ENCODE peak calls at places on chromosomes 1 and 21, in nine cellular contexts. A is hippocampal formation; V is AG08396; J is LoVo; B is GM19239; M is sciatic nerve; G is G401; R is stimulated activated CD8-positive, alpha-beta memory T cell treated with anti-CD3 and anti-CD28 coated beads, Interleukin-15, amount 100 ng/mL, for 24 hours; E is endothelial cell of umbilical vein. H is an unnamed sample.
A peak's percentile ranks its signal among the peaks of the same experiment; 100 is the strongest.

GRCh38 chr1:209884249-209884648 is 53.8 kb upstream of the SYT14 start:
- DNase-seq in A (no peak), V (no peak), J (no peak), B (no peak), M (no peak), G (no peak), R (no peak), E (peak; percentile 44), H (no peak)

GRCh38 chr1:46515576-46515975 is 25.9 kb downstream of the DMBX1 start:
- DNase-seq in A (no peak), V (no peak), J (no peak), B (no peak), M (no peak), G (no peak), R (no peak), E (no peak), H (no peak)

GRCh38 chr1:7048395-7048794 is 263.1 kb downstream of the CAMTA1 start:
- DNase-seq in A (no peak), V (no peak), J (no peak), B (no peak), M (no peak), G (no peak), R (no peak), E (no peak), H (no peak)

GRCh38 chr1:10415211-10415930 is 14.9 kb upstream of the CENPS start:
- DNase-seq in A (peak; percentile 9), V (peak; percentile 55), J (peak; percentile 28), B (no peak), M (no peak), G (no peak), R (no peak), E (peak; percentile 84), H (no peak)

GRCh38 chr1:9182784-9183257 is 51.8 kb upstream of the H6PD start:
- DNase-seq in A (no peak), V (peak; percentile 62), J (no peak), B (no peak), M (no peak), G (no peak), R (no peak), E (no peak), H (no peak)

GRCh38 chr1:63487336-63488065 is 35.5 kb downstream of the ITGB3BP start:
- DNase-seq in A (no peak), V (peak; percentile 65), J (no peak), B (no peak), M (no peak), G (no peak), R (no peak), E (no peak), H (no peak)

GRCh38 chr1:230632273-230632873 is 9.9 kb upstream of the COG2 start:
- DNase-seq in A (peak; percentile 9), V (peak; percentile 25), J (peak; percentile 34), B (peak; percentile 13), M (no peak), G (peak; percentile 92), R (no peak), E (peak; percentile 15), H (no peak)

GRCh38 chr1:211487082-211487481 is 4.9 kb downstream of the RD3 start:
- DNase-seq in A (no peak), V (no peak), J (no peak), B (no peak), M (no peak), G (no peak), R (no peak), E (no peak), H (no peak)

GRCh38 chr1:17834561-17835100 is 79.5 kb downstream of the ACTL8 start:
- DNase-seq in A (no peak), V (no peak), J (no peak), B (no peak), M (peak; percentile 9), G (no peak), R (no peak), E (no peak), H (no peak)

GRCh38 chr21:23542097-23542496 is 2065.2 kb downstream of the MRPL39 start:
- DNase-seq in A (no peak), V (no peak), J (no peak), B (no peak), M (no peak), G (no peak), R (no peak), E (no peak), H (no peak)

GRCh38 chr1:159823401-159823800 is 3.3 kb upstream of the SLAMF8 start:
- DNase-seq in A (no peak), V (no peak), J (no peak), B (no peak), M (no peak), G (no peak), R (no peak), E (no peak), H (no peak)

GRCh38 chr1:168431882-168432281 is 111.9 kb downstream of the XCL2 start:
- DNase-seq in A (no peak), V (no peak), J (no peak), B (no peak), M (no peak), G (no peak), R (no peak), E (no peak), H (no peak)

GRCh38 chr1:174297351-174297750 is 138.0 kb downstream of the RABGAP1L start:
- DNase-seq in A (no peak), V (no peak), J (no peak), B (no peak), M (no peak), G (no peak), R (no peak), E (no peak), H (no peak)

GRCh38 chr1:25800538-25801377 is 765 bp downstream of the SELENON start:
- DNase-seq in A (no peak), V (no peak), J (no peak), B (no peak), M (peak; percentile 59), G (peak; percentile 67), R (no peak), E (peak; percentile 18), H (no peak)

GRCh38 chr1:195520757-195521156 is 1087.5 kb downstream of the KCNT2 start:
- DNase-seq in A (no peak), V (no peak), J (no peak), B (no peak), M (no peak), G (no peak), R (no peak), E (no peak), H (no peak)

GRCh38 chr1:12001249-12001917 is 17.9 kb upstream of the MIIP start:
- DNase-seq in A (peak; percentile 5), V (no peak), J (peak; percentile 10), B (no peak), M (no peak), G (peak; percentile 45), R (no peak), E (no peak), H (no peak)

GRCh38 chr1:43736819-43737218 is 29.5 kb downstream of the ST3GAL3 start:
- DNase-seq in A (no peak), V (no peak), J (no peak), B (no peak), M (no peak), G (no peak), R (no peak), E (no peak), H (no peak)

GRCh38 chr1:108886292-108886691 is 9.5 kb downstream of the GPSM2 start:
- DNase-seq in A (no peak), V (no peak), J (no peak), B (no peak), M (no peak), G (no peak), R (no peak), E (no peak), H (no peak)

GRCh38 chr1:61138305-61138704 is 55.9 kb downstream of the NFIA start:
- DNase-seq in A (no peak), V (no peak), J (no peak), B (no peak), M (no peak), G (no peak), R (no peak), E (no peak), H (no peak)

GRCh38 chr1:53195211-53195909 is 1.3 kb upstream of the CPT2 start:
- DNase-seq in A (no peak), V (no peak), J (no peak), B (no peak), M (peak; percentile 53), G (peak; percentile 53), R (no peak), E (no peak), H (no peak)

GRCh38 chr1:72724951-72725863 is 442.9 kb upstream of the NEGR1 start:
- DNase-seq in A (no peak), V (no peak), J (no peak), B (no peak), M (no peak), G (no peak), R (no peak), E (no peak), H (no peak)

GRCh38 chr21:25385912-25386474 is 221.3 kb downstream of the MRPL39 start:
- DNase-seq in A (no peak), V (peak; percentile 39), J (peak; percentile 62), B (no peak), M (no peak), G (peak; percentile 70), R (no peak), E (peak; percentile 50), H (no peak)

GRCh38 chr1:67647036-67647798 is 37.8 kb upstream of the GADD45A start:
- DNase-seq in A (no peak), V (no peak), J (peak; percentile 32), B (no peak), M (no peak), G (peak; percentile 72), R (no peak), E (peak; percentile 30), H (no peak)

GRCh38 chr1:26744075-26744958 is 43.4 kb upstream of the PIGV start:
- DNase-seq in A (peak; percentile 61), V (peak; percentile 65), J (no peak), B (peak; percentile 70), M (no peak), G (peak; percentile 95), R (peak; percentile 24), E (peak; percentile 98), H (peak; percentile 74)

GRCh38 chr1:58162952-58163550 is 383.5 kb downstream of the OMA1 start:
- DNase-seq in A (peak; percentile 20), V (peak; percentile 42), J (peak; percentile 61), B (no peak), M (peak; percentile 64), G (peak; percentile 80), R (no peak), E (peak; percentile 56), H (no peak)

GRCh38 chr1:168234846-168235547 is 9.2 kb downstream of the SFT2D2 start:
- DNase-seq in A (no peak), V (peak; percentile 65), J (peak; percentile 20), B (peak; percentile 36), M (no peak), G (peak; percentile 19), R (no peak), E (peak; percentile 64), H (no peak)

GRCh38 chr1:211829343-211830054 is 1.1 kb downstream of the LPGAT1 start:
- DNase-seq in A (no peak), V (peak; percentile 47), J (no peak), B (no peak), M (no peak), G (peak; percentile 60), R (no peak), E (no peak), H (no peak)

GRCh38 chr21:36156815-36157670 is at the start of gene DOP1B:
- DNase-seq in A (no peak), V (peak; percentile 19), J (peak; percentile 22), B (peak; percentile 21), M (peak; percentile 77), G (peak; percentile 41), R (no peak), E (peak; percentile 23), H (peak; percentile 17)

GRCh38 chr1:242002528-242002927 is 3.6 kb upstream of the MAP1LC3C start:
- DNase-seq in A (no peak), V (no peak), J (no peak), B (no peak), M (no peak), G (no peak), R (no peak), E (no peak), H (no peak)

GRCh38 chr1:155254228-155254713 is 1.0 kb downstream of the ENTREP3 start:
- DNase-seq in A (no peak), V (peak; percentile 32), J (no peak), B (no peak), M (no peak), G (peak; percentile 15), R (no peak), E (no peak), H (no peak)

GRCh38 chr1:6347641-6348487 is 45.7 kb downstream of the ACOT7 start:
- DNase-seq in A (no peak), V (no peak), J (no peak), B (peak; percentile 71), M (no peak), G (no peak), R (no peak), E (peak; percentile 49), H (peak; percentile 39)

H was measured in T-helper 22 cell.